ENCODE peak calls at places on chromosomes 5 and 9, in five cellular contexts. One of them, this sample, is unnamed.

GRCh38 chr9:38039907-38040682 is 28.9 kb downstream of the SHB start:
- DNase-seq in endothelial cell: no peak
- DNase-seq in SIG-M5: no peak
- DNase-seq in RWPE1: no peak
- DNase-seq in GM20000: no peak
- DNase-seq in this sample: no peak

GRCh38 chr9:130172858-130173461 is 756 bp downstream of the NCS1 start:
- DNase-seq in endothelial cell: no peak
- DNase-seq in SIG-M5: no peak
- DNase-seq in RWPE1: peak; percentile 69
- DNase-seq in GM20000: no peak
- DNase-seq in this sample: peak; percentile 68

GRCh38 chr5:138459311-138459710 is 6.0 kb upstream of the EGR1 start:
- DNase-seq in endothelial cell: no peak
- DNase-seq in SIG-M5: no peak
- DNase-seq in RWPE1: no peak
- DNase-seq in GM20000: peak; percentile 75
- DNase-seq in this sample: no peak

GRCh38 chr5:147445093-147445492 is 64.8 kb downstream of the DPYSL3 start:
- DNase-seq in endothelial cell: no peak
- DNase-seq in SIG-M5: no peak
- DNase-seq in RWPE1: no peak
- DNase-seq in GM20000: no peak
- DNase-seq in this sample: no peak

GRCh38 chr9:34457266-34458012 is 931 bp downstream of the FAM219A start:
- DNase-seq in endothelial cell: peak; percentile 54
- DNase-seq in SIG-M5: no peak
- DNase-seq in RWPE1: peak; percentile 42
- DNase-seq in GM20000: no peak
- DNase-seq in this sample: peak; percentile 90

GRCh38 chr5:96752341-96753016 is 55.3 kb downstream of the ERAP1 start:
- DNase-seq in endothelial cell: peak; percentile 62
- DNase-seq in SIG-M5: no peak
- DNase-seq in RWPE1: peak; percentile 66
- DNase-seq in GM20000: peak; percentile 49
- DNase-seq in this sample: peak; percentile 68

GRCh38 chr5:119411935-119412623 is 40.2 kb upstream of the HSD17B4 start:
- DNase-seq in endothelial cell: peak; percentile 59
- DNase-seq in SIG-M5: no peak
- DNase-seq in RWPE1: peak; percentile 84
- DNase-seq in GM20000: peak; percentile 50
- DNase-seq in this sample: peak; percentile 79

GRCh38 chr5:115812372-115812771 is 4.1 kb downstream of the CDO1 start:
- DNase-seq in endothelial cell: no peak
- DNase-seq in SIG-M5: no peak
- DNase-seq in RWPE1: no peak
- DNase-seq in GM20000: no peak
- DNase-seq in this sample: no peak

GRCh38 chr5:172187118-172188032 is 649 bp downstream of the STK10 start:
- DNase-seq in endothelial cell: peak; percentile 21
- DNase-seq in SIG-M5: peak; percentile 19
- DNase-seq in RWPE1: peak; percentile 95
- DNase-seq in GM20000: peak; percentile 72
- DNase-seq in this sample: peak; percentile 91

GRCh38 chr9:91047993-91048607 is 246.5 kb downstream of the SYK start:
- DNase-seq in endothelial cell: no peak
- DNase-seq in SIG-M5: no peak
- DNase-seq in RWPE1: peak; percentile 49
- DNase-seq in GM20000: no peak
- DNase-seq in this sample: peak; percentile 90

GRCh38 chr9:17065062-17065461 is 69.8 kb upstream of the CNTLN start:
- DNase-seq in endothelial cell: no peak
- DNase-seq in SIG-M5: no peak
- DNase-seq in RWPE1: no peak
- DNase-seq in GM20000: no peak
- DNase-seq in this sample: no peak

GRCh38 chr5:10524376-10525123 is 39.3 kb upstream of the ANKRD33B start:
- DNase-seq in endothelial cell: no peak
- DNase-seq in SIG-M5: no peak
- DNase-seq in RWPE1: no peak
- DNase-seq in GM20000: no peak
- DNase-seq in this sample: peak; percentile 98

GRCh38 chr9:109953300-109953699 is 173.3 kb downstream of the PALM2AKAP2 start:
- DNase-seq in endothelial cell: no peak
- DNase-seq in SIG-M5: no peak
- DNase-seq in RWPE1: no peak
- DNase-seq in GM20000: no peak
- DNase-seq in this sample: no peak

GRCh38 chr5:14720236-14720923 is 55.9 kb downstream of the OTULIN start:
- DNase-seq in endothelial cell: no peak
- DNase-seq in SIG-M5: no peak
- DNase-seq in RWPE1: no peak
- DNase-seq in GM20000: no peak
- DNase-seq in this sample: peak; percentile 84

GRCh38 chr5:169160405-169160901 is 140.5 kb downstream of the SLIT3 start:
- DNase-seq in endothelial cell: no peak
- DNase-seq in SIG-M5: no peak
- DNase-seq in RWPE1: no peak
- DNase-seq in GM20000: no peak
- DNase-seq in this sample: peak; percentile 81

GRCh38 chr5:68680376-68680775 is 413.4 kb upstream of the SLC30A5 start:
- DNase-seq in endothelial cell: no peak
- DNase-seq in SIG-M5: no peak
- DNase-seq in RWPE1: no peak
- DNase-seq in GM20000: no peak
- DNase-seq in this sample: peak; percentile 41

GRCh38 chr5:90488791-90489190 is 14.1 kb downstream of the POLR3G start:
- DNase-seq in endothelial cell: no peak
- DNase-seq in SIG-M5: no peak
- DNase-seq in RWPE1: no peak
- DNase-seq in GM20000: no peak
- DNase-seq in this sample: peak; percentile 79

GRCh38 chr5:79241535-79241979 is 5.6 kb downstream of the JMY start:
- DNase-seq in endothelial cell: no peak
- DNase-seq in SIG-M5: no peak
- DNase-seq in RWPE1: no peak
- DNase-seq in GM20000: no peak
- DNase-seq in this sample: no peak

GRCh38 chr9:2242778-2243395 is 227.7 kb downstream of the SMARCA2 start:
- DNase-seq in endothelial cell: no peak
- DNase-seq in SIG-M5: no peak
- DNase-seq in RWPE1: no peak
- DNase-seq in GM20000: no peak
- DNase-seq in this sample: peak; percentile 26

GRCh38 chr9:33852216-33852826 is 35.4 kb downstream of the UBE2R2 start:
- DNase-seq in endothelial cell: peak; percentile 37
- DNase-seq in SIG-M5: no peak
- DNase-seq in RWPE1: peak; percentile 45
- DNase-seq in GM20000: peak; percentile 32
- DNase-seq in this sample: peak; percentile 79

GRCh38 chr5:17228833-17229291 is 11.4 kb downstream of the BASP1 start:
- DNase-seq in endothelial cell: no peak
- DNase-seq in SIG-M5: no peak
- DNase-seq in RWPE1: peak; percentile 72
- DNase-seq in GM20000: peak; percentile 26
- DNase-seq in this sample: peak; percentile 81

GRCh38 chr9:84187090-84187489 is 153.5 kb downstream of the SLC28A3 start:
- DNase-seq in endothelial cell: no peak
- DNase-seq in SIG-M5: no peak
- DNase-seq in RWPE1: no peak
- DNase-seq in GM20000: no peak
- DNase-seq in this sample: no peak

GRCh38 chr5:39760385-39761198 is 335.8 kb upstream of the DAB2 start:
- DNase-seq in endothelial cell: no peak
- DNase-seq in SIG-M5: peak; percentile 17
- DNase-seq in RWPE1: peak; percentile 18
- DNase-seq in GM20000: no peak
- DNase-seq in this sample: peak; percentile 94

This sample was measured in GM23248.